ENCODE peak calls at places on chromosome 1, in nine cellular contexts. D is NCI-H460; S is NCI-H2081; Q is Right ventricle myocardium superior; T is H4; F is AG04449; W is SK-N-DZ; O is stimulated activated CD8-positive, alpha-beta memory T cell treated with anti-CD3 and anti-CD28 coated beads, Interleukin-7, amount 100 ng/mL, for 1 hour; V is amniotic stem cell. B is an unnamed sample.

GRCh38 chr1:98333936-98334335 is 327.6 kb upstream of the SNX7 start:
- DNase-seq in T (no peak), F (no peak), W (no peak), S (no peak), V (no peak), O (no peak), Q (no peak), D (no peak), B (no peak)

GRCh38 chr1:228487336-228488106 is at the start of gene RNF187:
- DNase-seq in F (no peak), S (peak), D (no peak), O (peak), W (no peak), Q (peak), V (no peak), T (no peak), B (peak)

GRCh38 chr1:191889623-191890003 is 268.6 kb upstream of the RGS18 start:
- DNase-seq in V (no peak), D (no peak), W (no peak), O (no peak), Q (no peak), S (no peak), F (no peak), T (no peak), B (no peak)

GRCh38 chr1:205444931-205445652 is 10.8 kb downstream of the BLACAT1 start:
- DNase-seq in V (no peak), F (no peak), T (peak), O (no peak), Q (no peak), D (no peak), W (no peak), S (peak), B (no peak)

GRCh38 chr1:59105548-59106507 is 191.1 kb upstream of the FGGY start:
- DNase-seq in T (no peak), O (no peak), V (no peak), S (no peak), F (no peak), Q (no peak), D (no peak), W (no peak), B (peak)

GRCh38 chr1:47437518-47438320 is at the start of gene FOXD2:
- DNase-seq in F (no peak), V (peak), S (peak), T (peak), W (peak), Q (peak), O (peak), D (peak), B (peak)

GRCh38 chr1:145871994-145872411 is 13.1 kb upstream of the PIAS3 start:
- DNase-seq in T (no peak), S (no peak), W (peak), V (no peak), Q (peak), F (no peak), D (no peak), O (no peak), B (peak)

GRCh38 chr1:116110507-116111195 is 548 bp upstream of the MAB21L3 start:
- DNase-seq in S (no peak), O (no peak), W (no peak), D (no peak), Q (no peak), T (no peak), F (no peak), V (no peak), B (no peak)

GRCh38 chr1:202656951-202657646 is 53.2 kb downstream of the SYT2 start:
- DNase-seq in Q (no peak), S (no peak), D (peak), F (no peak), T (peak), V (no peak), W (peak), O (no peak), B (no peak)

GRCh38 chr1:225412803-225413338 is 15.0 kb downstream of the LBR start:
- DNase-seq in W (no peak), Q (no peak), F (no peak), T (no peak), S (no peak), D (no peak), O (no peak), V (no peak), B (no peak)

GRCh38 chr1:13451399-13451965 is 41.2 kb downstream of the PRAMEF20 start:
- DNase-seq in V (no peak), O (no peak), D (no peak), Q (no peak), F (no peak), T (peak), W (no peak), S (no peak), B (no peak)

GRCh38 chr1:178724386-178724733 is 684 bp upstream of the RALGPS2 start:
- DNase-seq in T (no peak), V (no peak), S (no peak), Q (no peak), D (no peak), W (no peak), F (no peak), O (no peak), B (no peak)

GRCh38 chr1:106526650-106527049 is 529.8 kb upstream of the PRMT6 start:
- DNase-seq in S (no peak), O (no peak), T (no peak), D (no peak), F (peak), Q (no peak), W (no peak), V (peak), B (no peak)

GRCh38 chr1:8437286-8437685 is 119.4 kb downstream of the SLC45A1 start:
- DNase-seq in Q (no peak), T (no peak), D (no peak), O (no peak), F (no peak), S (peak), V (no peak), W (no peak), B (no peak)

GRCh38 chr1:36612881-36613280 is 130.2 kb upstream of the CSF3R start:
- DNase-seq in V (no peak), W (no peak), O (no peak), D (no peak), Q (no peak), S (no peak), F (no peak), T (no peak), B (no peak)

GRCh38 chr1:67130673-67131072 is 4.1 kb downstream of the C1orf141 start:
- DNase-seq in O (no peak), V (no peak), S (no peak), T (no peak), F (no peak), D (no peak), Q (no peak), W (no peak), B (no peak)

GRCh38 chr1:105204836-105205371 is 1455.2 kb downstream of the AMY1C start:
- DNase-seq in W (no peak), O (no peak), T (no peak), F (no peak), D (no peak), Q (no peak), S (no peak), V (no peak), B (no peak)